ENCODE peak calls at places on chromosomes 2 and 18, in ten cellular contexts. K, F, X, C, O, H, S, J, A and E are unnamed samples.

GRCh38 chr2:174697267-174697666 is 67.0 kb downstream of the CHRNA1 start:
- DNase-seq in X (peak), S (peak), J (peak), A (peak), K (peak), H (peak), O (peak), C (peak), F (no peak), E (peak)

GRCh38 chr2:235938611-235939010 is 229.6 kb downstream of the GBX2 start:
- DNase-seq in C (no peak), H (no peak), K (no peak), A (no peak), X (no peak), F (no peak), S (no peak), J (no peak), O (no peak), E (no peak)

GRCh38 chr18:36724591-36725001 is 104.2 kb downstream of the TPGS2 start:
- DNase-seq in C (no peak), K (no peak), J (no peak), O (no peak), F (no peak), A (no peak), S (no peak), X (no peak), H (no peak), E (no peak)

GRCh38 chr2:196618661-196619060 is 20.9 kb upstream of the CCDC150 start:
- DNase-seq in K (no peak), H (no peak), S (no peak), O (no peak), X (no peak), C (no peak), A (no peak), F (no peak), J (no peak), E (no peak)

GRCh38 chr2:37527362-37527761 is 144.1 kb downstream of the CDC42EP3 start:
- DNase-seq in K (no peak), S (no peak), X (no peak), F (no peak), H (peak), C (no peak), O (no peak), J (no peak), A (no peak), E (no peak)

GRCh38 chr2:224217233-224217961 is 178.3 kb upstream of the SERPINE2 start:
- DNase-seq in J (no peak), A (no peak), X (no peak), F (no peak), O (no peak), H (no peak), K (no peak), S (no peak), C (peak), E (no peak)

GRCh38 chr2:112029164-112029563 is 25.9 kb upstream of the TMEM87B start:
- DNase-seq in S (no peak), A (no peak), J (no peak), K (no peak), C (no peak), H (no peak), O (no peak), F (no peak), X (no peak), E (peak)

GRCh38 chr2:151991010-151991409 is 107.8 kb downstream of the CACNB4 start:
- DNase-seq in H (no peak), F (no peak), K (no peak), O (no peak), C (no peak), X (no peak), J (no peak), S (no peak), A (no peak), E (no peak)

GRCh38 chr18:4016391-4017049 is 438.6 kb downstream of the DLGAP1 start:
- DNase-seq in S (no peak), O (no peak), F (no peak), C (no peak), K (no peak), H (no peak), X (no peak), A (no peak), J (no peak), E (no peak)

GRCh38 chr18:13232971-13233565 is 14.5 kb downstream of the LDLRAD4 start:
- DNase-seq in K (no peak), S (no peak), J (no peak), H (no peak), C (no peak), X (no peak), A (no peak), F (no peak), O (no peak), E (no peak)

GRCh38 chr2:11111811-11112425 is 43.3 kb upstream of the SLC66A3 start:
- DNase-seq in F (no peak), S (no peak), K (no peak), X (no peak), A (no peak), C (peak), J (no peak), H (no peak), O (no peak), E (no peak)

GRCh38 chr2:61135510-61135909 is 26.5 kb upstream of the C2orf74 start:
- DNase-seq in X (no peak), F (no peak), O (peak), C (peak), A (no peak), S (peak), H (peak), K (no peak), J (no peak), E (peak)

GRCh38 chr2:37570773-37571570 is 100.5 kb downstream of the CDC42EP3 start:
- DNase-seq in H (no peak), A (no peak), O (no peak), S (peak), K (no peak), X (no peak), F (peak), J (no peak), C (peak), E (peak)

GRCh38 chr2:54763636-54764291 is 40.3 kb downstream of the EML6 start:
- DNase-seq in H (peak), A (no peak), J (no peak), C (peak), X (no peak), O (no peak), S (no peak), K (peak), F (no peak), E (no peak)

GRCh38 chr2:6113796-6114195 is 421.6 kb downstream of the SOX11 start:
- DNase-seq in J (no peak), X (no peak), F (no peak), S (no peak), H (no peak), C (no peak), K (no peak), A (no peak), O (no peak), E (no peak)

GRCh38 chr2:69789129-69789528 is 40.3 kb upstream of the GMCL1 start:
- DNase-seq in H (no peak), S (peak), F (no peak), C (peak), K (no peak), J (no peak), X (no peak), O (no peak), A (no peak), E (no peak)

GRCh38 chr2:28895189-28895893 is 874 bp downstream of the WDR43 start:
- DNase-seq in S (peak), A (no peak), O (no peak), J (no peak), X (peak), C (peak), K (peak), F (peak), H (peak), E (peak)

GRCh38 chr18:73948497-73948896 is 199.1 kb downstream of the FBXO15 start:
- DNase-seq in F (no peak), C (peak), J (no peak), X (no peak), A (no peak), S (peak), K (peak), H (peak), O (no peak), E (no peak)

GRCh38 chr2:158458617-158458920 is 1.8 kb downstream of the PKP4 start:
- DNase-seq in H (peak), F (no peak), C (no peak), K (no peak), J (no peak), S (no peak), A (no peak), O (no peak), X (no peak), E (peak)

GRCh38 chr2:88537640-88538039 is 85.1 kb upstream of the FOXI3 start:
- DNase-seq in A (no peak), C (no peak), X (no peak), H (no peak), O (no peak), K (no peak), F (no peak), S (no peak), J (no peak), E (no peak)

GRCh38 chr2:109482371-109482841 is 131.4 kb downstream of the SEPTIN10 start:
- DNase-seq in S (no peak), K (no peak), H (no peak), O (no peak), C (no peak), J (no peak), F (no peak), X (no peak), A (no peak), E (no peak)

GRCh38 chr2:172305066-172305465 is 122.3 kb upstream of the ITGA6 start:
- DNase-seq in S (peak), C (no peak), F (no peak), K (no peak), O (no peak), A (no peak), H (peak), J (no peak), X (no peak), E (no peak)